ENCODE peak calls at places on chromosomes 6 and 20, in nine cellular contexts. I is AG04450, R is uterus, W is fibroblast of lung, J is body of pancreas, L is gastrocnemius medialis, U is right lobe of liver, N is stomach, G is choroid plexus epithelial cell. B is an unnamed sample.

GRCh38 chr6:446418-447366 is 55.1 kb downstream of the IRF4 start:
- DNase-seq in I (no peak), L (no peak), U (no peak), N (no peak), J (no peak), R (no peak), G (no peak), W (no peak), B (no peak)

GRCh38 chr6:42292002-42292735 is 74.5 kb upstream of the MRPS10 start:
- DNase-seq in U (no peak), G (peak), I (no peak), J (no peak), L (no peak), N (no peak), W (peak), R (no peak), B (no peak)

GRCh38 chr20:58268936-58269619 is 40.4 kb upstream of the RAB22A start:
- DNase-seq in R (no peak), W (peak), N (no peak), I (no peak), U (no peak), G (peak), L (no peak), J (no peak), B (no peak)

GRCh38 chr6:20755631-20756030 is 221.4 kb downstream of the CDKAL1 start:
- DNase-seq in G (peak), L (no peak), J (no peak), W (peak), R (no peak), I (no peak), N (no peak), U (no peak), B (no peak)

GRCh38 chr6:135270676-135271536 is 89.8 kb downstream of the MYB start:
- DNase-seq in R (no peak), I (no peak), N (peak), L (no peak), W (no peak), U (peak), G (peak), J (peak), B (no peak)

GRCh38 chr6:113457156-113457555 is 400.0 kb upstream of the MARCKS start:
- DNase-seq in R (peak), W (peak), N (no peak), I (no peak), U (no peak), L (no peak), J (no peak), G (peak), B (peak)

GRCh38 chr6:141048451-141048850 is 1084.3 kb upstream of the GJE1 start:
- DNase-seq in G (no peak), R (no peak), W (no peak), I (no peak), N (no peak), U (no peak), L (no peak), J (no peak), B (no peak)

GRCh38 chr6:28814032-28814976 is 109.5 kb downstream of the TRIM27 start:
- DNase-seq in L (no peak), I (no peak), J (no peak), U (no peak), W (no peak), N (no peak), R (no peak), G (no peak), B (no peak)

DNA sequence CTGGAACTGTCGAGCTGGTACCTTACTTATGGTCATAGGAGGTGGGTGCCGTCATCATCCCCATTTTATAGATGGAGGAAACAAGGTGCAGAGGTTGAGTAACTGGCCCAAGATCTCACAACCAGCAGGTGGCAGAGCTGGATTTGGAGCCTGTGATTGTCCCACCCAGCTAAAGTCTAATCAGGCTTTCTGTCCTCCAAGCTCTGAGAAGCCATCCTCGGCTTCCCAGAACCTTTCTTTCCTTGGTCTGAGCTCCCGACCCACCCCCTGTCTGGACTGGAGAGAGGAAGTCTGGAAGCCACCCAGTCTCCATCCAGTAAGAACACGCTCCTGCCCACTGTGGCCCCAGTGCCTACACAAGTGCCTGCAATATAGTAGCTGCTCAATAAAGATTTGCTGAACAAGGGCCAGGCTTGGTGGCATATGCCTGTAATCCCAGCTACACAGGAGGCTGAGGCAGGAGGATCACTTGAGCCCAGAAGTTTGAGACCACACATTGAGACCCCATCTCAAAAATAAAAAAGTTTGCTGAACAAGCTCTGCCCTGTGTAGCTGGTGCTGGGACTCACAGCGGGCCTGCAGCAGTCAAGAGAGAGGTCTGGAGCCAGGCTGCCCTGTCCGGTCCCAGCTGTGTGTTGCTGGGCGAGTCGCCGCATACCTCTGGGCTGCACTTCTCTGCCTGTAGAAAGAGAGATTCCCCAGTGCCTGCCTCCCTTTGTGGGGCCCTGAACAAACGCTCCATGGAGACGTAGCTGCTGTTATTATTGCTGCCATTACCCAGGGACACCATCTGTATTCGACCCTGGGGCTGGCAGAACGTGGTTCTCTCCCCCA is 32.5 kb upstream of the DLGAP4 start:
- DNase-seq in I (no peak), U (no peak), G (peak), L (no peak), W (peak), N (no peak), R (no peak), J (peak), B (peak)
- TF ChIP-seq CTCF in I (peak), U (peak), G (peak), L (no peak), W (peak), N (no peak), R (no peak), J (peak), B (peak)

DNA sequence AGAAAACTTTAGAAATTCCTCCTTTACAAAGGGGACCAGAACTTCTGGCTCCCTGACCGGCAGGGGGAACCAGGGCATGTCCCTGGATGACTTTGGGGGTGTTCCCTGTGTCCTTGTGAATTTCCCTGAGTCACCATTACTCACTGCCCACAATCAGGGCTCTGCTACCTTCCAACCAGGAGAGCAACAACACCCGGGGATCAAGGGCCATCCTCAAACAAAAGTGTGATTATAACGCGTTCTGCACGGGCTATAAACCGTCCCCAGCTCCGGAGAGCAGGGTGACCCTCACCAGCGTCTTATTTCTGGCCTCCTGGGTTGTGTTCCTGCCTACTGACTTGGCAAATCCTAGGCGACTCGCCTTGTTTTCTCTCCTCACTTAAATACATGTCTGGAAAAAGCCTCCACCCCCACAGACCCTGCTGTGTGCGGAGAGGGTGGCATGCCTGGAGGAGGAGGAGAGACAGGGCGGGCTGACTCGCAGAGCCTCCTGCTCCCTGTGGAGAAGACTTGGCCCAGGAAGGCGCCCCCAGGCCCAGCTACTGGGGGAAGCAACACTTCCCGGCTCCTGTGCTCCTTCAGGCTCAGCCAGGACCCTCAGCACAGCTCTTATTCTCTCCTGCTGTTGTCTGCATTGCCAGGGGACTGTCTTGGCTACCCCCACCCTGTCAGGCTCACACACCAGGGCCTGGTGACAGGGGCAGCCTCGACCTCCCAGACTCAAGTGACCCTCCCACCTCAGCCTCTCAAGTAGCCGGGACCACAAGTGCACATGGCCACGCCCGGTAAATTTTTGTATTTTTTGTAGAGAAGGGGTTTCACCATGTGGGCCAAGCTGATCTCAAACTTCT is 54.1 kb downstream of the FGD2 start:
- DNase-seq in G (peak), U (peak), I (peak), L (peak), R (peak), J (no peak), N (peak), W (peak), B (peak)
- TF ChIP-seq CTCF in G (peak), U (peak), I (peak), L (no peak), R (peak), J (peak), N (peak), W (peak), B (peak)

GRCh38 chr6:33406161-33406560 is 4.7 kb upstream of the PHF1 start:
- DNase-seq in J (no peak), L (no peak), I (no peak), N (no peak), W (no peak), R (no peak), U (no peak), G (no peak), B (no peak)

GRCh38 chr6:33410050-33410710 is 634 bp upstream of the PHF1 start:
- DNase-seq in R (peak), U (peak), G (peak), J (peak), N (peak), W (peak), L (peak), I (peak), B (peak)

GRCh38 chr6:33405541-33405940 is 5.3 kb upstream of the PHF1 start:
- DNase-seq in G (no peak), R (no peak), J (no peak), L (no peak), N (no peak), W (no peak), I (no peak), U (no peak), B (no peak)

GRCh38 chr6:33404884-33405283 is 5.9 kb upstream of the PHF1 start:
- DNase-seq in W (no peak), U (no peak), G (no peak), L (no peak), R (no peak), I (no peak), J (no peak), N (no peak), B (no peak)

DNA sequence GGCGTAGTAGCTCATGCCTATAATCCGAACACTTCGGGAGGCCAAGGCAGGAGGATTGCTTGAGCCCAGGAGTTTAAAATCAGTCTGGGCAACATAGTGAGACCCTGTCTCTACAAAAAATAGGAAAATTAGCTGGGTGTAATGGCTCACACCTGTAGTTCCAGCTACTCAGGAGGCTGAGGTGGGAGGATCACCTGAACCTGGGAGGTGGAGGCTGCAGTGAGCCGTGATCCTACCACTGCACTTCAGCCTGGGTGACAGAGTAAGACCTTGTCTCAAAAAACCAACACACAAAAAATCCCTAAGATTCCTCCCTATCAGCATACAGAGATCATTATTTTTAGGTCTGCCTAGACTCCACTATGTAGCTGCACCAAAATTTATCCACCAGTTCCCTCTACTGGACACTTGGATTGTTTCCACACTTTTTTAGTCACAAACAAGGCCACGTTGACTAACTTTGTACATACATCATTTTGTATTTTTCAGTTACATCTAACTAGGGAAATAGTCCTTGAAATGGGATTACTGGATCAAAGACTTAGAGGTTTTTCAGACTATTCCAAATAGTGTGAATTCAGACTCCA is 3.6 kb upstream of the PHF1 start:
- DNase-seq in N (no peak), G (peak), W (peak), I (no peak), J (no peak), L (no peak), R (no peak), U (no peak), B (no peak)
- TF ChIP-seq CTCF in N (no peak), G (peak), W (peak), I (peak), J (peak), L (no peak), R (no peak), U (peak), B (peak)

GRCh38 chr6:68778356-68779020 is 143.4 kb downstream of the ADGRB3 start:
- DNase-seq in I (no peak), G (peak), W (peak), U (no peak), N (no peak), J (no peak), R (no peak), L (no peak), B (no peak)
- TF ChIP-seq CTCF in I (peak), G (peak), W (peak), U (peak), N (no peak), J (peak), R (no peak), L (no peak), B (peak)

GRCh38 chr6:105105094-105105493 is 74.7 kb downstream of the POPDC3 start:
- DNase-seq in L (no peak), R (no peak), W (no peak), I (no peak), J (no peak), G (no peak), U (no peak), N (no peak), B (no peak)
- TF ChIP-seq CTCF in L (no peak), R (no peak), W (no peak), I (no peak), J (no peak), G (no peak), U (no peak), N (no peak), B (no peak)

DNA sequence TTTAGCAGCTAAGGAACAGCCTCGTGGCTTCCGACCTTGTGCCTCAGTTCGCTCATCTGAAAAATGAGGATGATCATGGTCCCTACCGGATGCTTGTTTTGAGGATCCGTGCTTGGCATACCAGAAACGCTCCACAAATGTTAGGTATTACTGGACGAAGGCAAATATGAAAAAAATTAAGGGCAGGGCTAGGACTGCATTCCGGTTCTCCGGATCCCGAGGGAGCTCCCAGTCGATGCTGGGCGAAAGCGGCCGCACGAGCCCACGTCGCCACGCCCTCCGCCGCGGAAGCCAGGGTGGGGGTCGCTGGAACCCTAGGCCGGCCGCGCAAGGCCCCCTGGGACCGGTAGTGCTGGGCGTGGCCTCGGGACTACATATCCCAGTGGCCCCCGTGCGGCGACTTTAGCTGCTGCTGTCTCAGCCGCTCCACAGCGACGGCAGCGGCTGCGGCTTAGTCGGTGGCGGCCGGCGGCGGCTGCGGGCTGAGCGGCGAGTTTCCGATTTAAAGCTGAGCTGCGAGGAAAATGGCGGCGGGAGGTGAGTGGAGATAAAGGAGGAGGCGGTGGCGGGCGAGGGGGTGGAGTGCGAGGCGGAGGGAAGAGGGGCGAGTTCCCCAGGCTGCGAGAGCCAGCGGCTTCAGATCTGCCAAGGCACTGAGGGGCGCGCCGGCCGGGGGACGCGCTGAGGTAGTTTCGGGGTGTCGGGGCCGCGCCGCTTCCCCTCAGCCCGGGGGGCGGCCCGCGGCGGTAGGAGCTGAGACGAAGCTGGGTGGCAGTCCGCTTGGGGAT is at the start of gene NCOA3:
- DNase-seq in W (peak), J (peak), G (peak), U (peak), L (peak), R (peak), N (peak), I (peak), B (peak)
- TF ChIP-seq CTCF in W (peak), J (peak), G (peak), U (peak), L (peak), R (peak), N (peak), I (peak), B (peak)

GRCh38 chr6:89080281-89081128 is at the start of gene PNRC1:
- DNase-seq in J (peak), R (peak), I (peak), N (peak), W (peak), L (peak), G (peak), U (peak), B (peak)
- TF ChIP-seq CTCF in J (no peak), R (no peak), I (no peak), N (no peak), W (no peak), L (no peak), G (no peak), U (no peak), B (no peak)

DNA sequence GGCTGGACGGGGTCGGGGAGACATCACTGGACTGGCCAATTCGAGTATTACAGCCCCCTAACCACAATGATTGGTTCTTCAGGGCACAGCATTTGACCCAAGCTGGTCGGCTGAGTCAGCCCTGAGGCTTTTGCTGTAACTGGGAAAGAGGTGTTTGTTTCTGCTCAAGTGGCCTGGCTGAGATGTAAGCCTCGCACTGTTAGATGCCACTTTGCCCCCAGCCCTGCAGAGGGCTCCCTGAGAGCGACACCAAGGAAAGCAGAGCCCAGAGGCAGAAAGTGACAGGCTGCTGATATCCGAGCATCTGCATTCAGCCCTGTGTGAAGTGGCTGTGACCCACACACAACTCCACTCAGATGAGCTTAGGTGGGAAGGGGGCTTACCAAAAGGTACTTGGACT is 19.4 kb downstream of the ERGIC3 start:
- DNase-seq in I (peak), L (no peak), J (peak), U (no peak), G (peak), W (peak), R (no peak), N (no peak), B (no peak)
- TF ChIP-seq CTCF in I (peak), L (no peak), J (peak), U (no peak), G (peak), W (peak), R (no peak), N (no peak), B (peak)

DNA sequence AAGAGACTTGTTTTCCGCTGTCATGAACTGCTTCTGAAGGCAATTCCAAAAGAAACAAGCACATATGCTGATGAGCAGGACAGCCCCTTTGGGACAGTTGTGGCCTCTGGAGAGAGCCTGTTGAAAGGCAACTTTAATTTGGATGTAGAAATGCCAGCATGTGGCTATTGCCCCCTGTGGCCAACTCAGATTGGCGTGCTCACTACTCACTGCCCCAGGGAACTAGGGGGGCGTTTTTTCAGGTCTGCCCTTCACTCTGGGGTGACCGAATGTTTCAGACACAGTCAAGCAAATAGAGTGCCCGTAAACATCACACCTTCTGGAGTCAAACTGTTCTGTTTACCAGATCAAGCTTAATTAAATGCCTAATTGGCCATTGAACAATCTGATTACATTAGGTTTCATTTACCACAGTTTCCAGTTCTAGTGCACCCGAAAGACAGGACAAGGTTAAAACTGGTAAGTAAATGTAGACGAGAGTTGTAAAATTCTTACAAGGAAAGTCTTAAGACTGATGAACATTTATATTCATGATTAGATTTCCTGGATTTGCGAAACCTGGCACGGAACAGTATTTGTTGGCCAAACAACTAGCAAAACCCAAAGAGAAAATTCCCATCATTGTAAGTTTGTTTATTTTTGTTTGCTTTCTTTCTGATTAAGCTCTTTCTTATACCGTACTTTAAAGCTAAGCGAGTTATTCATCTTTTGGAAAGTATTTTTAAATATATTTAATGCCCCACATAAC is 75.9 kb upstream of the SYNJ2 start:
- DNase-seq in W (no peak), I (no peak), G (no peak), R (no peak), N (no peak), L (no peak), J (no peak), U (no peak), B (no peak)
- TF ChIP-seq CTCF in W (peak), I (no peak), G (peak), R (no peak), N (no peak), L (no peak), J (no peak), U (no peak), B (no peak)

B was measured in osteocyte.